ENCODE peak calls at places on chromosomes 3 and 15, in five cellular contexts. J is posterior vena cava; T is activated T-helper 1 cell treated with anti-CD3 and anti-CD28 coated beads, Interleukin-12 subunit alpha, Interleukin-12 subunit beta, Interleukin-2, Interleukin-4 antibody, amounts not matched to agents 30 ng/mL and 10 ng/mL and 1 ng/mL, durations not matched to agents 14 hours and 24 hours and 36 hours; X is GM19239; W is natural killer cell. I is an unnamed sample.

GRCh38 chr3:125055913-125056705 is at the start of gene HEG1:
- DNase-seq in T (peak; percentile 77), W (peak; percentile 74), J (peak; percentile 97), X (peak; percentile 89), I (peak; percentile 86)

GRCh38 chr15:84606653-84607120 is 5.9 kb downstream of the ZSCAN2 start:
- DNase-seq in X (no peak), W (no peak), J (peak; percentile 5), T (no peak), I (no peak)

GRCh38 chr3:100966807-100967206 is 26.4 kb downstream of the ABI3BP start:
- DNase-seq in W (no peak), T (no peak), J (no peak), X (no peak), I (no peak)

GRCh38 chr3:134144694-134145093 is 106.0 kb downstream of the RYK start:
- DNase-seq in W (no peak), X (no peak), J (no peak), T (no peak), I (no peak)

GRCh38 chr15:75136118-75136517 is 65.6 kb upstream of the C15orf39 start:
- DNase-seq in X (no peak), T (no peak), W (no peak), J (no peak), I (no peak)

GRCh38 chr15:60000824-60001641 is 3.1 kb upstream of the FOXB1 start:
- DNase-seq in J (no peak), T (no peak), W (no peak), X (no peak), I (no peak)

GRCh38 chr15:93719941-93720351 is 511.4 kb upstream of the MCTP2 start:
- DNase-seq in W (no peak), J (no peak), T (no peak), X (no peak), I (no peak)

GRCh38 chr3:80769683-80770082 is 991.8 kb downstream of the GBE1 start:
- DNase-seq in W (no peak), X (no peak), J (no peak), T (no peak), I (no peak)

GRCh38 chr3:122030381-122031122 is 8.5 kb upstream of the ILDR1 start:
- DNase-seq in T (peak; percentile 27), W (no peak), X (no peak), J (no peak), I (peak; percentile 54)

GRCh38 chr15:80105193-80105984 is 45.9 kb downstream of the ZFAND6 start:
- DNase-seq in J (no peak), T (no peak), X (no peak), W (no peak), I (no peak)

GRCh38 chr3:46900007-46900292 is 22.4 kb downstream of the PTH1R start:
- DNase-seq in T (no peak), X (no peak), J (peak; percentile 80), W (no peak), I (no peak)

GRCh38 chr3:16665282-16665741 is 60.1 kb upstream of the DAZL start:
- DNase-seq in J (no peak), W (no peak), T (no peak), X (no peak), I (no peak)

GRCh38 chr15:71447328-71448250 is 332.3 kb downstream of the THSD4 start:
- DNase-seq in T (no peak), W (no peak), X (no peak), J (no peak), I (no peak)

GRCh38 chr3:189108735-189109134 is 63.0 kb upstream of the TPRG1 start:
- DNase-seq in W (no peak), J (no peak), X (no peak), T (no peak), I (no peak)

GRCh38 chr15:85479071-85479647 is 98.8 kb downstream of the AKAP13 start:
- DNase-seq in T (no peak), X (no peak), W (no peak), J (no peak), I (no peak)

GRCh38 chr15:36506733-36507356 is 72.6 kb upstream of the CDIN1 start:
- DNase-seq in T (no peak), W (no peak), J (no peak), X (no peak), I (no peak)

GRCh38 chr3:25045291-25045690 is 382.8 kb upstream of the RARB start:
- DNase-seq in W (no peak), X (no peak), T (no peak), J (no peak), I (no peak)

GRCh38 chr3:11168881-11169805 is 14.8 kb downstream of the HRH1 start:
- DNase-seq in J (no peak), W (no peak), T (no peak), X (no peak), I (no peak)

GRCh38 chr3:11717301-11717700 is 73.6 kb upstream of the VGLL4 start:
- DNase-seq in W (no peak), J (no peak), T (no peak), X (no peak), I (no peak)

GRCh38 chr15:60772395-60773120 is 293.6 kb upstream of the ICE2 start:
- DNase-seq in T (no peak), J (no peak), X (no peak), W (no peak), I (no peak)

GRCh38 chr15:100889359-100890058 is 9.9 kb downstream of the ALDH1A3 start:
- DNase-seq in J (peak; percentile 91), X (no peak), T (no peak), W (no peak), I (no peak)

GRCh38 chr15:80183886-80184285 is 31.1 kb downstream of the FAH start:
- DNase-seq in X (no peak), T (no peak), W (no peak), J (peak; percentile 9), I (no peak)

GRCh38 chr3:39275052-39275451 is 4.8 kb downstream of the CX3CR1 start:
- DNase-seq in W (no peak), X (no peak), T (no peak), J (no peak), I (no peak)

GRCh38 chr3:43707998-43708397 is 17.3 kb downstream of the ABHD5 start:
- DNase-seq in T (no peak), X (no peak), J (no peak), W (no peak), I (no peak)

GRCh38 chr3:128489860-128490649 is 2.9 kb downstream of the GATA2 start:
- DNase-seq in T (no peak), J (peak; percentile 81), W (no peak), X (no peak), I (no peak)

GRCh38 chr15:92158426-92158825 is 235.3 kb upstream of the ST8SIA2 start:
- DNase-seq in J (no peak), W (no peak), T (peak; percentile 23), X (no peak), I (no peak)

GRCh38 chr3:69122398-69122797 is at the start of gene LMOD3:
- DNase-seq in W (no peak), X (no peak), J (no peak), T (no peak), I (no peak)

GRCh38 chr3:108091498-108092259 is 848 bp upstream of the CD47 start:
- DNase-seq in T (no peak), W (no peak), X (no peak), J (no peak), I (no peak)

GRCh38 chr3:31502803-31503221 is 29.9 kb upstream of the STT3B start:
- DNase-seq in T (no peak), W (no peak), X (no peak), J (no peak), I (peak; percentile 26)

GRCh38 chr3:42173307-42173706 is 82.2 kb downstream of the TRAK1 start:
- DNase-seq in W (no peak), T (no peak), J (no peak), X (no peak), I (no peak)

GRCh38 chr3:52228266-52228665 is 2.8 kb upstream of the TLR9 start:
- DNase-seq in W (no peak), X (no peak), J (no peak), T (no peak), I (no peak)

GRCh38 chr15:77507151-77507847 is 86.6 kb downstream of the HMG20A start:
- DNase-seq in X (no peak), T (no peak), J (peak; percentile 85), W (no peak), I (no peak)

GRCh38 chr3:183518446-183519185 is 36.9 kb downstream of the KLHL6 start:
- DNase-seq in X (no peak), J (no peak), T (no peak), W (no peak), I (no peak)

GRCh38 chr3:128067481-128067880 is 15.2 kb downstream of the SEC61A1 start:
- DNase-seq in X (no peak), W (no peak), T (no peak), J (no peak), I (no peak)

GRCh38 chr3:46574263-46574662 is 8.2 kb upstream of the LRRC2 start:
- DNase-seq in T (no peak), X (no peak), J (no peak), W (no peak), I (no peak)

GRCh38 chr3:17038900-17039545 is 154.3 kb downstream of the PLCL2 start:
- DNase-seq in J (no peak), X (no peak), T (no peak), W (no peak), I (no peak)

GRCh38 chr15:54149115-54149531 is 170.9 kb downstream of the UNC13C start:
- DNase-seq in X (no peak), J (no peak), W (no peak), T (no peak), I (no peak)

GRCh38 chr3:143167956-143168355 is 48.4 kb downstream of the CHST2 start:
- DNase-seq in T (no peak), J (no peak), X (no peak), W (no peak), I (no peak)

I was measured in GM06990.